ENCODE peak calls at places on chromosome 16, in four cellular contexts. One of them, this sample, is unnamed.

GRCh38 chr16:89919535-89920406 is 1.1 kb downstream of the MC1R start:
- DNase-seq in naive thymus-derived CD4-positive, alpha-beta T cell: no peak
- DNase-seq in NCI-H1092 treated with DMSO at 0.1 percent for 48 hours: no peak
- DNase-seq in colonic mucosa: no peak
- DNase-seq in this sample: no peak

GRCh38 chr16:506246-506546 is 21.3 kb upstream of the CAPN15 start:
- DNase-seq in NCI-H1092 treated with DMSO at 0.1 percent for 48 hours: no peak
- DNase-seq in naive thymus-derived CD4-positive, alpha-beta T cell: no peak
- DNase-seq in colonic mucosa: no peak
- DNase-seq in this sample: no peak

GRCh38 chr16:75108792-75109731 is 7.5 kb downstream of the LDHD start:
- DNase-seq in NCI-H1092 treated with DMSO at 0.1 percent for 48 hours: peak
- DNase-seq in colonic mucosa: peak
- DNase-seq in naive thymus-derived CD4-positive, alpha-beta T cell: peak
- DNase-seq in this sample: peak

GRCh38 chr16:50676684-50677225 is 4.4 kb downstream of the SNX20 start:
- DNase-seq in NCI-H1092 treated with DMSO at 0.1 percent for 48 hours: no peak
- DNase-seq in naive thymus-derived CD4-positive, alpha-beta T cell: no peak
- DNase-seq in colonic mucosa: no peak
- DNase-seq in this sample: no peak

GRCh38 chr16:49158029-49158642 is 123.5 kb downstream of the CBLN1 start:
- DNase-seq in naive thymus-derived CD4-positive, alpha-beta T cell: no peak
- DNase-seq in colonic mucosa: peak
- DNase-seq in NCI-H1092 treated with DMSO at 0.1 percent for 48 hours: no peak
- DNase-seq in this sample: peak

GRCh38 chr16:47058295-47059086 is 85.0 kb upstream of the DNAJA2 start:
- DNase-seq in colonic mucosa: peak
- DNase-seq in NCI-H1092 treated with DMSO at 0.1 percent for 48 hours: no peak
- DNase-seq in naive thymus-derived CD4-positive, alpha-beta T cell: no peak
- DNase-seq in this sample: no peak

GRCh38 chr16:72470541-72470940 is 298.6 kb upstream of the PMFBP1 start:
- DNase-seq in NCI-H1092 treated with DMSO at 0.1 percent for 48 hours: no peak
- DNase-seq in naive thymus-derived CD4-positive, alpha-beta T cell: no peak
- DNase-seq in colonic mucosa: no peak
- DNase-seq in this sample: no peak

GRCh38 chr16:19386555-19386954 is 31.1 kb upstream of the TMC5 start:
- DNase-seq in colonic mucosa: no peak
- DNase-seq in NCI-H1092 treated with DMSO at 0.1 percent for 48 hours: no peak
- DNase-seq in naive thymus-derived CD4-positive, alpha-beta T cell: no peak
- DNase-seq in this sample: no peak

GRCh38 chr16:50067290-50067853 is 1.6 kb downstream of the HEATR3 start:
- DNase-seq in NCI-H1092 treated with DMSO at 0.1 percent for 48 hours: no peak
- DNase-seq in naive thymus-derived CD4-positive, alpha-beta T cell: no peak
- DNase-seq in colonic mucosa: peak
- DNase-seq in this sample: peak

GRCh38 chr16:397135-397661 is at the start of gene NME4:
- DNase-seq in NCI-H1092 treated with DMSO at 0.1 percent for 48 hours: peak
- DNase-seq in naive thymus-derived CD4-positive, alpha-beta T cell: no peak
- DNase-seq in colonic mucosa: no peak
- DNase-seq in this sample: no peak

This sample was measured in fibroblast of villous mesenchyme.